ENCODE peak calls at places on chromosomes 1 and 21, in nine cellular contexts. J is H7, U is NCI-H146, V is NCI-H1436, N is sigmoid colon, D is AG08396, W is globus pallidus, I is adipocyte, A is AG04449. Y is an unnamed sample.

GRCh38 chr1:175530167-175530566 is 213.2 kb downstream of the TNR start:
- DNase-seq in V (no peak), U (no peak), W (no peak), N (no peak), D (no peak), A (no peak), I (no peak), J (peak), Y (no peak)

GRCh38 chr1:2109581-2110021 is 59.4 kb downstream of the PRKCZ start:
- DNase-seq in I (no peak), V (no peak), D (no peak), J (no peak), W (no peak), A (no peak), U (no peak), N (no peak), Y (peak)

GRCh38 chr1:45326627-45327591 is at the start of gene HPDL:
- DNase-seq in V (no peak), I (peak), N (peak), D (peak), J (peak), U (peak), A (no peak), W (peak), Y (peak)

GRCh38 chr21:41610042-41610839 is 102.3 kb upstream of the TMPRSS2 start:
- DNase-seq in A (no peak), I (peak), U (peak), N (peak), J (peak), W (peak), V (peak), D (peak), Y (peak)

GRCh38 chr1:54380285-54380882 is 25.8 kb downstream of the SSBP3 start:
- DNase-seq in V (no peak), A (no peak), U (no peak), I (no peak), N (no peak), D (no peak), J (no peak), W (no peak), Y (no peak)

GRCh38 chr1:230977781-230978490 is 725 bp downstream of the TTC13 start:
- DNase-seq in U (peak), J (peak), A (no peak), D (peak), W (no peak), I (peak), V (peak), N (no peak), Y (peak)

GRCh38 chr1:37476460-37477197 is 2.2 kb downstream of the ZC3H12A start:
- DNase-seq in I (peak), U (no peak), N (peak), J (peak), W (peak), V (no peak), A (no peak), D (peak), Y (peak)

GRCh38 chr1:18760156-18760555 is 99.3 kb downstream of the TAS1R2 start:
- DNase-seq in N (no peak), U (no peak), I (no peak), J (no peak), D (no peak), W (no peak), A (no peak), V (no peak), Y (no peak)

GRCh38 chr1:206705187-206705586 is 20.5 kb downstream of the MAPKAPK2 start:
- DNase-seq in D (peak), I (peak), W (no peak), A (no peak), V (peak), J (peak), N (peak), U (peak), Y (peak)

GRCh38 chr1:184051138-184051484 is 419 bp upstream of the TSEN15 start:
- DNase-seq in U (peak), I (peak), W (no peak), D (no peak), N (no peak), A (no peak), J (no peak), V (no peak), Y (peak)

GRCh38 chr1:64476251-64476952 is 6.5 kb downstream of the CACHD1 start:
- DNase-seq in I (peak), N (no peak), V (no peak), A (peak), W (no peak), D (peak), J (no peak), U (no peak), Y (peak)

GRCh38 chr1:234782057-234782800 is 172.3 kb upstream of the IRF2BP2 start:
- DNase-seq in D (peak), A (no peak), I (peak), J (peak), U (no peak), V (no peak), W (no peak), N (peak), Y (peak)

GRCh38 chr1:228000836-228001563 is 5.8 kb upstream of the WNT3A start:
- DNase-seq in U (no peak), D (no peak), V (no peak), I (no peak), N (peak), J (no peak), A (no peak), W (no peak), Y (peak)

GRCh38 chr1:9203623-9204022 is 31.0 kb upstream of the H6PD start:
- DNase-seq in W (no peak), I (no peak), D (no peak), A (no peak), J (no peak), U (no peak), V (no peak), N (no peak), Y (peak)

GRCh38 chr1:226086776-226087175 is 24.3 kb downstream of the H3-3A start:
- DNase-seq in J (no peak), N (no peak), A (no peak), V (no peak), I (no peak), W (no peak), U (no peak), D (no peak), Y (no peak)

Y was measured in osteoblast.